ENCODE peak calls at places on chromosomes 3 and 15, in five cellular contexts. M, A, H, Q and R are unnamed samples.

GRCh38 chr3:141632779-141633374 is 105.2 kb upstream of the RNF7 start:
- DNase-seq in M (no peak), A (no peak), H (no peak), Q (no peak), R (no peak)

GRCh38 chr3:39407773-39408492 is 1.4 kb downstream of the RPSA start:
- DNase-seq in M (no peak), A (no peak), H (no peak), Q (no peak), R (no peak)

GRCh38 chr15:71962537-71962936 is 152.2 kb downstream of the NR2E3 start:
- DNase-seq in M (no peak), A (no peak), H (no peak), Q (no peak), R (no peak)

GRCh38 chr3:113210608-113211369 is 568 bp upstream of the BOC start:
- DNase-seq in M (no peak), A (no peak), H (no peak), Q (peak), R (no peak)

GRCh38 chr15:68404056-68404798 is 27.7 kb downstream of the ITGA11 start:
- DNase-seq in M (no peak), A (no peak), H (no peak), Q (no peak), R (no peak)

GRCh38 chr3:43152649-43153048 is 46.8 kb upstream of the POMGNT2 start:
- DNase-seq in M (no peak), A (no peak), H (no peak), Q (no peak), R (no peak)

GRCh38 chr15:66369773-66370651 is 13.5 kb upstream of the TIPIN start:
- DNase-seq in M (no peak), A (peak), H (no peak), Q (no peak), R (no peak)

GRCh38 chr15:66872394-66872793 is 170.4 kb downstream of the SMAD6 start:
- DNase-seq in M (no peak), A (no peak), H (no peak), Q (peak), R (no peak)

GRCh38 chr3:124995460-124995994 is 60.3 kb downstream of the HEG1 start:
- DNase-seq in M (peak), A (no peak), H (peak), Q (no peak), R (peak)

GRCh38 chr3:195139876-195140240 is 131.1 kb downstream of the XXYLT1 start:
- DNase-seq in M (no peak), A (no peak), H (peak), Q (peak), R (no peak)

GRCh38 chr3:4994144-4994730 is 15.0 kb downstream of the BHLHE40 start:
- DNase-seq in M (no peak), A (no peak), H (peak), Q (peak), R (no peak)

GRCh38 chr3:193982258-193982659 is 153.7 kb upstream of the HES1 start:
- DNase-seq in M (peak), A (no peak), H (peak), Q (peak), R (no peak)

GRCh38 chr15:44289352-44289790 is 852 bp downstream of the GOLM2 start:
- DNase-seq in M (no peak), A (no peak), H (no peak), Q (peak), R (no peak)

GRCh38 chr3:53880396-53881345 is 1.3 kb downstream of the ACTR8 start:
- DNase-seq in M (no peak), A (no peak), H (no peak), Q (peak), R (no peak)

GRCh38 chr3:183811638-183812037 is 13.7 kb downstream of the MAP6D1 start:
- DNase-seq in M (no peak), A (no peak), H (peak), Q (no peak), R (no peak)

GRCh38 chr3:176714034-176714433 is 483.2 kb downstream of the TBL1XR1 start:
- DNase-seq in M (no peak), A (no peak), H (no peak), Q (no peak), R (no peak)

GRCh38 chr3:134650431-134651346 is at the start of gene KY:
- DNase-seq in M (peak), A (no peak), H (peak), Q (peak), R (no peak)

GRCh38 chr3:167110906-167111305 is 269.2 kb downstream of the ZBBX start:
- DNase-seq in M (no peak), A (no peak), H (peak), Q (peak), R (peak)

GRCh38 chr3:132248490-132248889 is 68.7 kb upstream of the ACP3 start:
- DNase-seq in M (no peak), A (no peak), H (no peak), Q (no peak), R (no peak)

GRCh38 chr3:105559856-105560255 is 193.1 kb downstream of the ALCAM start:
- DNase-seq in M (no peak), A (no peak), H (no peak), Q (no peak), R (no peak)

GRCh38 chr15:29711531-29711930 is 110.7 kb downstream of the TJP1 start:
- DNase-seq in M (no peak), A (no peak), H (no peak), Q (peak), R (no peak)

GRCh38 chr3:72722930-72723726 is 125.1 kb downstream of the SHQ1 start:
- DNase-seq in M (no peak), A (no peak), H (peak), Q (peak), R (no peak)

GRCh38 chr15:39594764-39595620 is 14.1 kb downstream of the THBS1 start:
- DNase-seq in M (no peak), A (no peak), H (no peak), Q (peak), R (no peak)

GRCh38 chr3:141326626-141327025 is 41.7 kb upstream of the ZBTB38 start:
- DNase-seq in M (no peak), A (no peak), H (no peak), Q (no peak), R (no peak)

GRCh38 chr3:193996641-193997089 is 139.3 kb upstream of the HES1 start:
- DNase-seq in M (no peak), A (no peak), H (no peak), Q (peak), R (no peak)

GRCh38 chr15:60507596-60508424 is 28.9 kb upstream of the ICE2 start:
- DNase-seq in M (no peak), A (no peak), H (peak), Q (peak), R (peak)

GRCh38 chr3:195100903-195101591 is 169.9 kb downstream of the XXYLT1 start:
- DNase-seq in M (peak), A (peak), H (no peak), Q (no peak), R (no peak)

GRCh38 chr15:31024330-31024729 is 32.9 kb upstream of the MTMR10 start:
- DNase-seq in M (no peak), A (no peak), H (peak), Q (peak), R (peak)

GRCh38 chr15:71559616-71560015 is 250.7 kb upstream of the NR2E3 start:
- DNase-seq in M (no peak), A (no peak), H (peak), Q (peak), R (no peak)

GRCh38 chr3:48702320-48702921 is 14.6 kb downstream of the IP6K2 start:
- DNase-seq in M (no peak), A (no peak), H (no peak), Q (no peak), R (no peak)

GRCh38 chr3:45137656-45138181 is 8.5 kb downstream of the CDCP1 start:
- DNase-seq in M (no peak), A (no peak), H (no peak), Q (no peak), R (no peak)

GRCh38 chr3:185534511-185534910 is 17.9 kb downstream of the LIPH start:
- DNase-seq in M (no peak), A (no peak), H (no peak), Q (peak), R (no peak)

GRCh38 chr15:31400222-31400927 is 73.7 kb downstream of the KLF13 start:
- DNase-seq in M (peak), A (no peak), H (no peak), Q (no peak), R (no peak)

GRCh38 chr3:81218023-81218422 is 543.4 kb downstream of the GBE1 start:
- DNase-seq in M (no peak), A (no peak), H (no peak), Q (peak), R (no peak)

GRCh38 chr15:64443747-64444621 is 16.4 kb upstream of the ZNF609 start:
- DNase-seq in M (no peak), A (no peak), H (peak), Q (peak), R (no peak)

GRCh38 chr3:165643433-165643824 is 193.8 kb downstream of the BCHE start:
- DNase-seq in M (no peak), A (no peak), H (peak), Q (peak), R (no peak)

GRCh38 chr3:194075088-194075615 is 60.8 kb upstream of the HES1 start:
- DNase-seq in M (no peak), A (no peak), H (no peak), Q (peak), R (no peak)